ENCODE peak calls at places on chromosomes 11 and 22, in eight cellular contexts. E, L, R, A, F, Z, P and S are unnamed samples.

GRCh38 chr22:18048441-18048898 is 24.1 kb upstream of the MICAL3 start:
- DNase-seq in Z (no peak), A (no peak), L (peak), R (no peak), F (no peak), E (no peak), P (no peak), S (no peak)

GRCh38 chr11:70501026-70501901 is 102.9 kb downstream of the CTTN start:
- DNase-seq in E (no peak), L (peak), A (no peak), P (no peak), F (no peak), Z (no peak), R (no peak), S (peak)

GRCh38 chr11:111923951-111924350 is 5.2 kb downstream of the C11orf52 start:
- DNase-seq in F (no peak), P (peak), A (no peak), Z (no peak), L (peak), R (no peak), E (no peak), S (no peak)

GRCh38 chr11:119980431-119980830 is 157.5 kb downstream of the TRIM29 start:
- DNase-seq in F (no peak), P (no peak), E (no peak), L (no peak), R (no peak), Z (no peak), A (no peak), S (no peak)

GRCh38 chr11:62500066-62501035 is 46.3 kb downstream of the AHNAK start:
- DNase-seq in A (no peak), R (no peak), Z (no peak), L (no peak), F (peak), P (peak), E (no peak), S (no peak)

GRCh38 chr11:69297225-69297925 is 3.4 kb downstream of the MYEOV start:
- DNase-seq in L (peak), E (no peak), F (peak), R (peak), A (peak), Z (peak), P (no peak), S (peak)

GRCh38 chr11:413120-414081 is 1.4 kb downstream of the SIGIRR start:
- DNase-seq in F (peak), A (peak), P (no peak), Z (no peak), R (no peak), L (no peak), E (peak), S (peak)

GRCh38 chr11:130123414-130124040 is 36.1 kb upstream of the ST14 start:
- DNase-seq in A (no peak), P (peak), F (no peak), E (no peak), Z (no peak), L (no peak), R (no peak), S (no peak)

GRCh38 chr11:66614073-66614472 is 2.4 kb upstream of the RBM14 start:
- DNase-seq in R (no peak), A (no peak), P (no peak), E (no peak), L (no peak), Z (no peak), F (no peak), S (no peak)

GRCh38 chr22:46045459-46046298 is 68.7 kb upstream of the WNT7B start:
- DNase-seq in F (no peak), R (no peak), P (peak), A (no peak), Z (no peak), E (no peak), L (no peak), S (no peak)

GRCh38 chr11:119389611-119390254 is 8.2 kb upstream of the USP2 start:
- DNase-seq in R (no peak), E (no peak), A (peak), P (peak), Z (no peak), F (peak), L (no peak), S (no peak)

GRCh38 chr11:61503135-61503770 is 5.3 kb upstream of the LRRC10B start:
- DNase-seq in R (no peak), F (no peak), L (no peak), E (no peak), Z (no peak), P (no peak), A (no peak), S (no peak)

GRCh38 chr22:22414266-22414665 is 94.3 kb downstream of the ZNF280B start:
- DNase-seq in P (no peak), Z (no peak), L (no peak), A (no peak), R (no peak), F (no peak), E (no peak), S (no peak)

GRCh38 chr11:288328-289144 is at the start of gene PGGHG:
- DNase-seq in R (peak), L (no peak), A (no peak), Z (peak), E (peak), P (peak), F (peak), S (peak)

GRCh38 chr11:104916442-104916841 is 18.2 kb upstream of the CASP12 start:
- DNase-seq in Z (no peak), E (no peak), F (peak), P (no peak), A (no peak), R (no peak), L (no peak), S (no peak)

GRCh38 chr11:123480290-123480815 is 50.3 kb downstream of the GRAMD1B start:
- DNase-seq in E (no peak), R (no peak), F (no peak), Z (no peak), L (no peak), P (no peak), A (no peak), S (no peak)

GRCh38 chr11:56521955-56522354 is 21.1 kb downstream of the OR5M11 start:
- DNase-seq in A (peak), P (peak), Z (no peak), R (no peak), F (no peak), E (no peak), L (no peak), S (no peak)

GRCh38 chr11:5233268-5233667 is 1.0 kb downstream of the HBD start:
- DNase-seq in R (no peak), F (no peak), E (no peak), Z (no peak), L (no peak), A (no peak), P (no peak), S (no peak)

GRCh38 chr22:46054878-46055158 is 77.9 kb upstream of the WNT7B start:
- DNase-seq in A (peak), P (no peak), F (peak), R (no peak), E (no peak), L (no peak), Z (no peak), S (no peak)

GRCh38 chr11:116892374-116892773 is 55.0 kb upstream of the APOA1 start:
- DNase-seq in F (no peak), R (no peak), A (no peak), Z (no peak), E (no peak), L (no peak), P (no peak), S (no peak)

GRCh38 chr11:9260182-9261146 is 4.7 kb downstream of the DENND5A start:
- DNase-seq in L (no peak), F (no peak), A (peak), Z (no peak), P (no peak), R (no peak), E (no peak), S (no peak)

GRCh38 chr22:38490915-38491314 is 15.2 kb downstream of the DDX17 start:
- DNase-seq in Z (no peak), P (no peak), L (peak), E (no peak), F (peak), R (no peak), A (no peak), S (peak)

GRCh38 chr11:119319136-119319701 is 2.3 kb upstream of the MCAM start:
- DNase-seq in A (no peak), R (no peak), Z (no peak), E (no peak), F (no peak), L (no peak), P (no peak), S (no peak)

GRCh38 chr11:61922539-61922938 is 5.2 kb upstream of the RAB3IL1 start:
- DNase-seq in A (no peak), P (peak), F (no peak), E (peak), Z (no peak), R (no peak), L (peak), S (peak)

GRCh38 chr11:15501566-15501965 is 386.8 kb downstream of the INSC start:
- DNase-seq in L (no peak), P (no peak), Z (no peak), R (no peak), E (no peak), F (no peak), A (no peak), S (no peak)

GRCh38 chr11:1714908-1715885 is 18.2 kb downstream of the KRTAP5-6 start:
- DNase-seq in P (no peak), Z (no peak), E (no peak), L (no peak), R (no peak), F (no peak), A (no peak), S (peak)

GRCh38 chr22:49457946-49458707 is 369.5 kb downstream of the BRD1 start:
- DNase-seq in Z (no peak), F (no peak), A (no peak), P (peak), R (no peak), L (no peak), E (no peak), S (no peak)

GRCh38 chr22:44181033-44181911 is 547 bp downstream of the PARVG start:
- DNase-seq in P (no peak), A (no peak), L (no peak), F (peak), E (no peak), Z (peak), R (peak), S (peak)

GRCh38 chr11:414333-414857 is 404 bp downstream of the SIGIRR start:
- DNase-seq in F (no peak), R (no peak), P (no peak), E (no peak), A (peak), L (no peak), Z (no peak), S (no peak)

GRCh38 chr11:60085909-60086308 is 2.6 kb upstream of the MS4A2 start:
- DNase-seq in R (no peak), A (no peak), P (no peak), F (no peak), E (no peak), Z (no peak), L (no peak), S (no peak)

GRCh38 chr11:10674440-10674855 is 19.1 kb downstream of the IRAG1 start:
- DNase-seq in F (no peak), L (no peak), A (no peak), P (no peak), E (no peak), R (no peak), Z (no peak), S (no peak)